ENCODE peak calls at places on chromosome 1, in five cellular contexts. B is CD4-positive, alpha-beta T cell; H is NCI-H1105 treated with DMSO at 0.1 percent for 48 hours; X is mucosa of gallbladder; F is SW 1271. Z is an unnamed sample.

GRCh38 chr1:221712198-221712684 is 29.6 kb downstream of the DUSP10 start:
- DNase-seq in B (peak), X (no peak), F (no peak), H (no peak), Z (no peak)

GRCh38 chr1:164641353-164641730 is 82.4 kb downstream of the PBX1 start:
- DNase-seq in F (no peak), H (no peak), B (no peak), X (no peak), Z (no peak)

GRCh38 chr1:226444901-226445300 is 37.0 kb upstream of the PARP1 start:
- DNase-seq in B (peak), F (no peak), X (peak), H (no peak), Z (peak)

GRCh38 chr1:230016139-230016538 is 50.9 kb upstream of the GALNT2 start:
- DNase-seq in F (no peak), X (no peak), B (no peak), H (no peak), Z (no peak)

GRCh38 chr1:31183927-31184554 is 55.6 kb downstream of the NKAIN1 start:
- DNase-seq in H (peak), F (no peak), X (peak), B (no peak), Z (peak)

GRCh38 chr1:6897138-6897537 is 111.9 kb downstream of the CAMTA1 start:
- DNase-seq in B (no peak), X (no peak), F (no peak), H (no peak), Z (no peak)

GRCh38 chr1:61012365-61012764 is 70.0 kb upstream of the NFIA start:
- DNase-seq in H (no peak), F (no peak), X (no peak), B (no peak), Z (no peak)

GRCh38 chr1:18234790-18235242 is 127.2 kb downstream of the IGSF21 start:
- DNase-seq in H (peak), B (no peak), F (no peak), X (peak), Z (peak)

GRCh38 chr1:92922378-92923035 is 38.8 kb downstream of the DIPK1A start:
- DNase-seq in B (no peak), X (no peak), H (no peak), F (no peak), Z (no peak)

GRCh38 chr1:26126321-26127084 is 14.9 kb downstream of the PDIK1L start:
- DNase-seq in H (peak), B (peak), X (peak), F (no peak), Z (peak)

GRCh38 chr1:20719261-20719660 is 1.5 kb upstream of the KIF17 start:
- DNase-seq in F (no peak), H (no peak), B (no peak), X (no peak), Z (no peak)

GRCh38 chr1:201156819-201157218 is 2.5 kb upstream of the TMEM9 start:
- DNase-seq in F (no peak), B (no peak), H (no peak), X (no peak), Z (no peak)

GRCh38 chr1:204439976-204440375 is 28.4 kb upstream of the PPP1R15B start:
- DNase-seq in X (no peak), F (no peak), H (no peak), B (no peak), Z (no peak)

GRCh38 chr1:156241311-156241811 is 623 bp upstream of the BGLAP start:
- DNase-seq in H (no peak), X (no peak), F (no peak), B (no peak), Z (no peak)

GRCh38 chr1:224726783-224727182 is 110.7 kb downstream of the CNIH3 start:
- DNase-seq in H (no peak), B (no peak), X (no peak), F (no peak), Z (no peak)

GRCh38 chr1:199404976-199405375 is 622.5 kb upstream of the NR5A2 start:
- DNase-seq in H (no peak), X (no peak), F (no peak), B (no peak), Z (no peak)

GRCh38 chr1:204113900-204114299 is 37.9 kb downstream of the ETNK2 start:
- DNase-seq in B (no peak), X (no peak), F (no peak), H (no peak), Z (no peak)